ENCODE peak calls at places on chromosome 11, in ten cellular contexts. I is AG09309; R is CD4-positive, alpha-beta T cell; A is Jurkat, Clone E6-1; L is caudate nucleus; F is GM12891; V is HFFc6; O is HuH-7.5; H is HEK293T; E is Caki2. J is an unnamed sample.

GRCh38 chr11:19907839-19908238 is 195.2 kb downstream of the NAV2 start:
- DNase-seq in I (no peak), R (no peak), A (no peak), L (no peak), F (no peak), V (no peak), O (no peak), H (no peak), E (no peak), J (no peak)

GRCh38 chr11:77347962-77348361 is 46.5 kb upstream of the GDPD4 start:
- DNase-seq in I (no peak), R (no peak), A (no peak), L (no peak), F (no peak), V (no peak), O (no peak), H (no peak), E (no peak), J (no peak)

GRCh38 chr11:13023423-13023822 is 14.3 kb downstream of the RASSF10 start:
- DNase-seq in I (no peak), R (no peak), A (no peak), L (no peak), F (no peak), V (no peak), O (no peak), H (no peak), E (no peak), J (no peak)

GRCh38 chr11:62464655-62465054 is 45.8 kb downstream of the SCGB1A1 start:
- DNase-seq in I (no peak), R (no peak), A (no peak), L (no peak), F (no peak), V (no peak), O (no peak), H (no peak), E (no peak), J (no peak)

GRCh38 chr11:7531011-7531410 is 17.2 kb downstream of the PPFIBP2 start:
- DNase-seq in I (no peak), R (no peak), A (no peak), L (no peak), F (no peak), V (no peak), O (no peak), H (no peak), E (no peak), J (no peak)

GRCh38 chr11:75280770-75281468 is 40.3 kb downstream of the TPBGL start:
- DNase-seq in I (no peak), R (no peak), A (no peak), L (no peak), F (no peak), V (no peak), O (no peak), H (no peak), E (no peak), J (no peak)

GRCh38 chr11:123362941-123363340 is 67.1 kb upstream of the GRAMD1B start:
- DNase-seq in I (no peak), R (no peak), A (no peak), L (no peak), F (no peak), V (no peak), O (no peak), H (no peak), E (no peak), J (peak; percentile 78)

GRCh38 chr11:19237813-19238212 is 2.9 kb downstream of the E2F8 start:
- DNase-seq in I (no peak), R (no peak), A (no peak), L (no peak), F (no peak), V (no peak), O (no peak), H (no peak), E (no peak), J (no peak)

GRCh38 chr11:33701302-33701701 is 676 bp upstream of the C11orf91 start:
- DNase-seq in I (no peak), R (no peak), A (no peak), L (no peak), F (no peak), V (peak; percentile 45), O (no peak), H (no peak), E (no peak), J (no peak)

GRCh38 chr11:82929121-82929520 is 27.6 kb downstream of the DDIAS start:
- DNase-seq in I (no peak), R (no peak), A (no peak), L (no peak), F (no peak), V (no peak), O (no peak), H (no peak), E (no peak), J (no peak)

GRCh38 chr11:61697093-61697492 is 16.9 kb downstream of the DAGLA start:
- DNase-seq in I (no peak), R (no peak), A (no peak), L (no peak), F (no peak), V (peak; percentile 7), O (no peak), H (no peak), E (peak; percentile 74), J (no peak)

GRCh38 chr11:128632151-128632791 is 44.9 kb upstream of the ETS1 start:
- DNase-seq in I (peak; percentile 38), R (peak; percentile 42), A (peak; percentile 77), L (no peak), F (no peak), V (peak; percentile 50), O (no peak), H (peak; percentile 62), E (no peak), J (no peak)

GRCh38 chr11:118213774-118214173 is 11.0 kb downstream of the JAML start:
- DNase-seq in I (no peak), R (no peak), A (no peak), L (no peak), F (no peak), V (no peak), O (no peak), H (no peak), E (no peak), J (no peak)

GRCh38 chr11:77123591-77123990 is 4.5 kb upstream of the MYO7A start:
- DNase-seq in I (no peak), R (no peak), A (no peak), L (no peak), F (no peak), V (no peak), O (no peak), H (no peak), E (no peak), J (no peak)

J was measured in cerebellum.